ENCODE peak calls at places on chromosomes 2 and 18, in ten cellular contexts. P is adipocyte; O is psoas muscle; A is A549; J is mesenchymal stem cell; I is CD4-positive, CD25-positive, alpha-beta regulatory T cell; N is PC-3; H is breast epithelium; U is left lung; C is body of pancreas. S is an unnamed sample. For H3K9me3, the result is how much of the 10 kb centered on the place peaks cover.

GRCh38 chr2:74778381-74779371 is 55.3 kb upstream of the HK2 start:
- DNase-seq in H (no peak), N (no peak), J (peak), P (no peak), U (no peak), I (no peak), C (no peak), A (no peak), O (no peak), S (no peak)

GRCh38 chr18:6414118-6414722 is 491 bp downstream of the L3MBTL4 start:
- DNase-seq in A (no peak), N (peak), J (peak), U (peak), C (peak), O (peak), H (peak), P (peak), I (no peak), S (peak)

GRCh38 chr2:105361132-105361889 is 24.0 kb downstream of the C2orf49 start:
- DNase-seq in A (no peak), N (no peak), I (peak), P (no peak), U (no peak), O (no peak), H (no peak), C (no peak), J (no peak), S (no peak)

GRCh38 chr18:47180765-47181164 is 4.6 kb upstream of the IER3IP1 start:
- DNase-seq in C (no peak), J (no peak), N (no peak), I (no peak), U (no peak), A (no peak), H (no peak), O (no peak), P (no peak), S (no peak)

GRCh38 chr2:144453039-144453336 is 66.9 kb downstream of the ZEB2 start:
- DNase-seq in I (no peak), A (no peak), N (peak), J (peak), P (peak), U (no peak), O (no peak), C (no peak), H (no peak), S (no peak)

GRCh38 chr18:12777543-12777942 is 74.7 kb downstream of the PSMG2 start:
- DNase-seq in J (peak), N (peak), C (no peak), U (no peak), I (no peak), H (no peak), O (no peak), A (no peak), P (no peak), S (no peak)

GRCh38 chr2:174925046-174925784 is 80.0 kb downstream of the CHN1 start:
- DNase-seq in J (no peak), H (no peak), P (no peak), O (no peak), A (no peak), C (no peak), I (no peak), U (no peak), N (no peak), S (no peak)

GRCh38 chr2:234544659-234545611 is 48.1 kb upstream of the ARL4C start:
- DNase-seq in C (peak), I (peak), A (peak), H (peak), O (peak), N (peak), J (peak), U (peak), P (peak), S (peak)

GRCh38 chr2:98153402-98153938 is 66.5 kb downstream of the VWA3B start:
- DNase-seq in O (no peak), U (no peak), C (no peak), J (no peak), N (no peak), P (no peak), I (no peak), H (no peak), A (no peak), S (no peak)

GRCh38 chr2:98145070-98145469 is 58.1 kb downstream of the VWA3B start:
- DNase-seq in O (no peak), A (no peak), H (no peak), I (no peak), P (no peak), N (no peak), J (no peak), U (no peak), C (no peak), S (no peak)

GRCh38 chr2:98148968-98149697 is 62.2 kb downstream of the VWA3B start:
- DNase-seq in N (peak), P (peak), O (no peak), U (no peak), I (no peak), H (peak), J (peak), C (peak), A (no peak), S (peak)
- H3K4me3 ChIP-seq in N (peak), P (peak), O (peak), U (no peak), I (peak), H (peak), J (peak), C (no peak), A (no peak), S (peak)

GRCh38 chr18:79899609-79900435 is 51.6 kb downstream of the SLC66A2 start:
- DNase-seq in U (peak), N (no peak), C (no peak), P (no peak), I (no peak), A (no peak), O (peak), J (no peak), H (no peak), S (no peak)

GRCh38 chr18:79900610-79901570 is 50.6 kb downstream of the SLC66A2 start:
- DNase-seq in A (no peak), I (no peak), P (no peak), J (no peak), H (no peak), C (no peak), O (peak), N (no peak), U (no peak), S (no peak)

GRCh38 chr18:79897940-79898625 is 53.4 kb downstream of the SLC66A2 start:
- DNase-seq in O (no peak), C (no peak), I (no peak), H (no peak), U (no peak), A (no peak), J (no peak), P (no peak), N (no peak), S (no peak)

GRCh38 chr18:79896746-79897145 is 54.7 kb downstream of the SLC66A2 start:
- DNase-seq in P (no peak), U (no peak), I (no peak), N (no peak), J (no peak), A (no peak), O (no peak), C (no peak), H (no peak), S (no peak)

DNA sequence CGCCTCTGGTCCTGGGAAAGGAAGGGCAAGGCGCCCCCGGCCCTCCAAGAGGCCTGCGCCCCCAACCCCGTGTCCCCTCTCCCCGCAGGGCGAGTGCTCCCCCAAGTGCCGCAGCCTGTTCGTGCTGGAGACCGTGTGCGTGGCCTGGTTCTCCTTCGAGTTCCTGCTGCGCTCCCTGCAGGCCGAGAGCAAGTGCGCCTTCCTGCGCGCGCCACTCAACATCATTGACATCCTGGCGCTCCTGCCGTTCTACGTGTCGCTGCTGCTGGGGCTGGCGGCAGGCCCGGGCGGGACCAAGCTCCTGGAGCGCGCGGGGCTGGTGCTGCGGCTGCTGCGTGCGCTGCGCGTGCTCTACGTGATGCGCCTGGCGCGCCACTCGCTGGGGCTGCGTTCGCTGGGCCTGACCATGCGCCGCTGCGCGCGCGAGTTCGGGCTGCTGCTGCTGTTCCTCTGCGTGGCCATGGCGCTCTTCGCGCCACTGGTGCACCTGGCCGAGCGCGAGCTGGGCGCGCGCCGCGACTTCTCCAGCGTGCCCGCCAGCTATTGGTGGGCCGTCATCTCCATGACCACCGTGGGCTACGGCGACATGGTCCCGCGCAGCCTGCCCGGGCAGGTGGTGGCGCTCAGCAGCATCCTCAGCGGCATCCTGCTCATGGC is 52.4 kb downstream of the SLC66A2 start:
- DNase-seq in J (no peak), P (no peak), N (no peak), A (no peak), I (no peak), U (peak), C (no peak), O (peak), H (no peak), S (no peak)
- H3K9me3 ChIP-seq in J (under half), P (under half), N (under half), A (under half), I (under half), U (half or more), C (under half), O (under half), H (under half), S (under half)

GRCh38 chr18:1104265-1104792 is 199.7 kb downstream of the ADCYAP1 start:
- DNase-seq in A (no peak), J (peak), U (no peak), P (peak), H (no peak), O (no peak), N (peak), C (peak), I (no peak), S (peak)
- H3K4me3 ChIP-seq in A (no peak), J (no peak), U (no peak), P (no peak), H (no peak), O (no peak), N (no peak), C (no peak), I (no peak), S (no peak)

GRCh38 chr18:67600781-67601180 is 84.3 kb upstream of the DSEL start:
- DNase-seq in P (no peak), O (no peak), N (no peak), U (no peak), H (no peak), C (no peak), A (no peak), J (no peak), I (no peak), S (no peak)

GRCh38 chr18:67597759-67598158 is 81.2 kb upstream of the DSEL start:
- DNase-seq in H (no peak), J (no peak), U (no peak), I (no peak), C (no peak), A (no peak), O (no peak), P (peak), N (peak), S (no peak)

GRCh38 chr18:67596003-67596402 is 79.5 kb upstream of the DSEL start:
- DNase-seq in A (no peak), J (no peak), O (no peak), N (no peak), U (no peak), H (no peak), I (no peak), C (no peak), P (no peak), S (no peak)

GRCh38 chr18:67600181-67600631 is 83.7 kb upstream of the DSEL start:
- DNase-seq in I (no peak), P (peak), N (peak), A (no peak), O (no peak), C (no peak), J (peak), U (peak), H (no peak), S (peak)

DNA sequence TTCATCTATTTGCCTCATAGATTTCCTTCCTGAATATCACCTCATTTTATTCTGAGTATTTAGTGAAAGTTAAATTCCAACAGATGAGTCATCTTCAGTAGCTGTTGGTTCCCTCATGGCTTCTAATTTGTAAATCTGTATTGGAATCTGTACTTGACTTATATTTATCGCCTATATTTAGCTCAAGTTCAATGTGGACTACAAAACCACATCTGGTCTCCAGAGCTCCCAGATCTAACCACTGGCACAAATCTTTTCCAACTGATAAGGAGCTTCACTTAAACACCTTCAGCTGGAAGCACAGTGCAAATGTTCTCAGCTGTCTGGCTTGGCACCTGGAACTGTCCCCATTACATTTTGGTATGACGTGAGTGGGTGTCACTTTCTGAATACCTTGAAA is 82.8 kb upstream of the DSEL start:
- DNase-seq in N (peak), J (peak), I (no peak), C (no peak), A (no peak), P (peak), H (no peak), U (no peak), O (no peak), S (no peak)
- H3K9me3 ChIP-seq in N (under half), J (under half), I (under half), C (under half), A (under half), P (under half), H (under half), U (under half), O (under half), S (under half)

GRCh38 chr18:55300469-55301195 is 287.4 kb downstream of the TCF4 start:
- DNase-seq in H (no peak), O (no peak), J (no peak), C (no peak), P (peak), I (no peak), U (no peak), N (no peak), A (no peak), S (peak)

GRCh38 chr18:55306338-55306737 is 281.7 kb downstream of the TCF4 start:
- DNase-seq in N (no peak), U (no peak), A (no peak), H (no peak), I (no peak), P (no peak), O (no peak), C (no peak), J (no peak), S (no peak)

GRCh38 chr18:55301196-55301540 is 286.8 kb downstream of the TCF4 start:
- DNase-seq in I (no peak), A (no peak), J (no peak), O (no peak), N (no peak), C (no peak), P (peak), U (no peak), H (no peak), S (no peak)

GRCh38 chr18:55301836-55302235 is 286.2 kb downstream of the TCF4 start:
- DNase-seq in N (no peak), H (no peak), O (no peak), I (no peak), J (no peak), U (no peak), A (no peak), C (no peak), P (no peak), S (no peak)

DNA sequence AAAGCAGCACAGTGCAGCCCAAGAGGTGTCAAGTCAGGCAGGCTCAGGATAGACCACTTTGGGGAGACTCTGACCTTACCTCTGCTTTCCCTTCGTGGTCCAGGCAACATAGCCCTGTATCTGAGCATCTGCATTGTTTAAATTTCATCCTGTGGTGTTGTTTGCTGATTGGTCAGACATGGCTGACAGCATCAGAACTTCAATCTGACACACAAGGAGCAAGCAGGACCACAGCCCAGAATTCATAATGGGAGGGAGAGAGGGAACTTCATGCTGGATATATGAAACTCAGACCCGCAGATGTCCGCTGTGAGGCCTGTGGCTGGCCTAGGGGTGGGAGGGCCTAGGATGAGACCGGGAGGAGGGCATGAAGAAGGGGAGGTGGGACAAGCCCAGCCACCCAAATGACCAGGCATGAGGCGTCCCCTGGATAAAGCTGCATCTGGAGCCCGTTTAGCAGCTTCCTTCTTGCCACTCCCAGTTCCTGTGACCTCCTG is 285.6 kb downstream of the TCF4 start:
- DNase-seq in A (no peak), U (no peak), I (no peak), C (no peak), J (no peak), H (no peak), N (no peak), O (no peak), P (peak), S (peak)
- H3K4me3 ChIP-seq in A (no peak), U (no peak), I (no peak), C (no peak), J (peak), H (peak), N (no peak), O (peak), P (peak), S (peak)

DNA sequence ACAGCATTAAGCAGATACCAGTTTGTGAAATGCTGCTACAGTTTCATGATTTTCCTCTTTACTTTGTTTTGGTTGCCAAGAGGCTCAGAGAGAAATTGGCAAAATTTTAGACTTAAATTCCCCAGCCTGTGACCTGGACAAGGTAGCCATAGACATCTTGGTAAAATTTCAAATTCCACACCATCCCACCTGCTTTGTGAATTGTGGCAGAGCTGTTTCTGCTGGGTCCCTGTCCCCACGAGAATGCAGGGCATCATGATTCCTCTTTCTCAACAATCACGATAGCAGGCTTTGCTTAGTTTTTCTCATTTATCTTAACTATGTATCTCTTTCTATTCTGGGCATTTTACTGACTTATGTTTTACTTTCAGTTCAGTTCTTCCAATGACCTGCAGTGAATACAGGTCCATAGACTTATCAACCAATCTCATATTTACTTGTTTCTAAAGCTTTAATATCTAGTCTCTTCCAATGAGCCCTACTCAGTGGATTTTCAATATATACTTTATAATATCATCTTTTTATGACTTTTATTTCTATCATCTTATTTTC is 351.6 kb downstream of the SOCS6 start:
- DNase-seq in N (no peak), J (no peak), A (no peak), O (no peak), H (no peak), C (no peak), U (no peak), I (no peak), P (no peak), S (no peak)
- H3K9me3 ChIP-seq in N (under half), J (under half), A (under half), O (under half), H (under half), C (under half), U (under half), I (under half), P (under half), S (under half)

GRCh38 chr18:23547806-23548205 is 38.5 kb downstream of the NPC1 start:
- DNase-seq in I (no peak), N (peak), C (no peak), U (no peak), O (no peak), A (peak), J (peak), P (peak), H (no peak), S (no peak)

GRCh38 chr18:23547306-23547705 is 39.0 kb downstream of the NPC1 start:
- DNase-seq in N (peak), I (no peak), O (no peak), J (no peak), A (no peak), P (no peak), U (no peak), H (no peak), C (no peak), S (no peak)

GRCh38 chr18:23542471-23542870 is 39.2 kb downstream of the RMC1 start:
- DNase-seq in O (no peak), A (no peak), C (no peak), J (no peak), I (no peak), H (no peak), N (no peak), P (no peak), U (no peak), S (no peak)

GRCh38 chr18:23548719-23549118 is 37.6 kb downstream of the NPC1 start:
- DNase-seq in I (no peak), C (no peak), O (no peak), A (no peak), J (no peak), P (no peak), N (no peak), H (no peak), U (no peak), S (no peak)

GRCh38 chr18:23545247-23545789 is 41.0 kb downstream of the NPC1 start:
- DNase-seq in N (no peak), P (no peak), U (no peak), H (no peak), I (no peak), C (no peak), A (no peak), J (no peak), O (no peak), S (no peak)
- H3K4me3 ChIP-seq in N (no peak), P (no peak), U (no peak), H (no peak), I (no peak), C (no peak), A (no peak), J (no peak), O (no peak), S (no peak)

DNA sequence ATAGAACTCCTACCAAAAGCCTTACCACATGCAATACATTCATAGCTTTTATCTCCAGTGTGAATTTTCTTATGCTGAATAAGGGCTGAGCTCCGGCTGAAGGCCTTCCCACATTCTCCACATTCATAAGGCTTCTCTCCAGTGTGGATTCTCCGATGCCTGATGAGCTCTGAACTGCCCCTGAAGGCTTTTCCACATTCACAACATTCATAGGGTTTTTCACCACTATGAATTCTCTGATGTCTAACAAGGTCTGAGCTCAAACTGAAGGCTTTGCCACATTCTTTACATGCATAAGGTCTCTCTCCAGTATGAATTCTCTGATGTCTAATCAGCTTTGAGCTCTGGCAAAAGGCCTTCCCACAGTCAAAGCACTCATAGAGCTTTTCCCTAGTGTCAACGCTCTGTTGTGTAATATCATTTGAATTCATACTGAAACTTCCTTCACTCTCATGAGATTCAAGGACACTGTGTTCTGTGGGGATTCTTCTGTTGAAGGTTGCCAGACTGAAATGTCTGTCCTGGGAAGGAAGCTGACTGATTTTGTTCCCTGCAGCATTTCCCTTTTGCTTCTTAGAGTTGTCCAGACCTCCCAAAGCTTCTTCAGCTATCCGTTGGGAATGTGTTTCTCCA is 12.9 kb downstream of the ZNF397 start:
- DNase-seq in O (no peak), H (no peak), I (no peak), A (no peak), N (no peak), J (no peak), C (no peak), P (no peak), U (no peak), S (no peak)
- H3K9me3 ChIP-seq in O (under half), H (under half), I (under half), A (half or more), N (under half), J (half or more), C (under half), P (half or more), U (under half), S (under half)